ENCODE peak calls at places on chromosomes 12 and 14, in six cellular contexts. One of them, this sample, is unnamed.
A peak's percentile ranks its signal among the peaks of the same experiment; 100 is the strongest.

GRCh38 chr12:52059582-52060497 is 8.6 kb downstream of the NR4A1 start:
- ATAC-seq in GM23338: no peak
- ATAC-seq in upper lobe of left lung: peak; percentile 53
- ATAC-seq in GM12878: peak; percentile 31
- ATAC-seq in HepG2: no peak
- ATAC-seq in K562: no peak
- ATAC-seq in this sample: peak; percentile 6

GRCh38 chr12:42010715-42011114 is 134.0 kb downstream of the GXYLT1 start:
- ATAC-seq in K562: no peak
- ATAC-seq in GM23338: no peak
- ATAC-seq in upper lobe of left lung: no peak
- ATAC-seq in GM12878: no peak
- ATAC-seq in HepG2: no peak
- ATAC-seq in this sample: no peak

GRCh38 chr12:92854344-92854743 is 74.8 kb downstream of the EEA1 start:
- ATAC-seq in HepG2: peak; percentile 86
- ATAC-seq in K562: peak; percentile 52
- ATAC-seq in upper lobe of left lung: no peak
- ATAC-seq in GM23338: no peak
- ATAC-seq in GM12878: no peak
- ATAC-seq in this sample: no peak

GRCh38 chr12:62006076-62006732 is 254.0 kb upstream of the USP15 start:
- ATAC-seq in GM12878: peak; percentile 52
- ATAC-seq in upper lobe of left lung: peak; percentile 64
- ATAC-seq in GM23338: no peak
- ATAC-seq in K562: peak; percentile 73
- ATAC-seq in HepG2: no peak
- ATAC-seq in this sample: no peak

GRCh38 chr12:57712671-57713070 is 18.7 kb downstream of the OS9 start:
- ATAC-seq in HepG2: no peak
- ATAC-seq in GM23338: no peak
- ATAC-seq in GM12878: no peak
- ATAC-seq in K562: no peak
- ATAC-seq in upper lobe of left lung: no peak
- ATAC-seq in this sample: no peak

GRCh38 chr12:125210104-125210755 is 145.0 kb downstream of the AACS start:
- ATAC-seq in HepG2: no peak
- ATAC-seq in GM23338: no peak
- ATAC-seq in GM12878: no peak
- ATAC-seq in K562: no peak
- ATAC-seq in upper lobe of left lung: no peak
- ATAC-seq in this sample: no peak

GRCh38 chr12:48198619-48198973 is 4.5 kb downstream of the OR10AD1 start:
- ATAC-seq in GM23338: peak; percentile 19
- ATAC-seq in K562: peak; percentile 66
- ATAC-seq in HepG2: no peak
- ATAC-seq in GM12878: peak; percentile 52
- ATAC-seq in upper lobe of left lung: peak; percentile 63
- ATAC-seq in this sample: peak; percentile 17

GRCh38 chr14:35741345-35742031 is 67.6 kb downstream of the RALGAPA1 start:
- ATAC-seq in K562: no peak
- ATAC-seq in HepG2: no peak
- ATAC-seq in GM12878: no peak
- ATAC-seq in upper lobe of left lung: no peak
- ATAC-seq in GM23338: no peak
- ATAC-seq in this sample: no peak

GRCh38 chr14:30903285-30904124 is 29.1 kb downstream of the COCH start:
- ATAC-seq in upper lobe of left lung: no peak
- ATAC-seq in GM23338: no peak
- ATAC-seq in K562: no peak
- ATAC-seq in GM12878: no peak
- ATAC-seq in HepG2: peak; percentile 72
- ATAC-seq in this sample: no peak

GRCh38 chr12:47883663-47884195 is 21.1 kb downstream of the VDR start:
- ATAC-seq in K562: no peak
- ATAC-seq in upper lobe of left lung: no peak
- ATAC-seq in GM23338: no peak
- ATAC-seq in GM12878: no peak
- ATAC-seq in HepG2: no peak
- ATAC-seq in this sample: no peak

GRCh38 chr12:122852336-122853275 is 17.3 kb downstream of the HIP1R start:
- ATAC-seq in GM12878: no peak
- ATAC-seq in HepG2: no peak
- ATAC-seq in K562: no peak
- ATAC-seq in upper lobe of left lung: no peak
- ATAC-seq in GM23338: no peak
- ATAC-seq in this sample: peak; percentile 9

GRCh38 chr12:20863056-20863455 is 52.6 kb downstream of the SLCO1B3 start:
- ATAC-seq in GM23338: no peak
- ATAC-seq in HepG2: no peak
- ATAC-seq in GM12878: no peak
- ATAC-seq in upper lobe of left lung: no peak
- ATAC-seq in K562: no peak
- ATAC-seq in this sample: no peak

GRCh38 chr14:75252254-75252837 is 26.3 kb upstream of the FOS start:
- ATAC-seq in GM12878: no peak
- ATAC-seq in GM23338: no peak
- ATAC-seq in upper lobe of left lung: no peak
- ATAC-seq in K562: no peak
- ATAC-seq in HepG2: peak; percentile 51
- ATAC-seq in this sample: no peak
- TF ChIP-seq POLR2AphosphoS5 in GM12878: no peak
- TF ChIP-seq POLR2AphosphoS5 in GM23338: no peak
- TF ChIP-seq POLR2AphosphoS5 in upper lobe of left lung: no peak
- TF ChIP-seq POLR2AphosphoS5 in K562: no peak
- TF ChIP-seq POLR2AphosphoS5 in HepG2: no peak
- TF ChIP-seq POLR2AphosphoS5 in this sample: no peak

DNA sequence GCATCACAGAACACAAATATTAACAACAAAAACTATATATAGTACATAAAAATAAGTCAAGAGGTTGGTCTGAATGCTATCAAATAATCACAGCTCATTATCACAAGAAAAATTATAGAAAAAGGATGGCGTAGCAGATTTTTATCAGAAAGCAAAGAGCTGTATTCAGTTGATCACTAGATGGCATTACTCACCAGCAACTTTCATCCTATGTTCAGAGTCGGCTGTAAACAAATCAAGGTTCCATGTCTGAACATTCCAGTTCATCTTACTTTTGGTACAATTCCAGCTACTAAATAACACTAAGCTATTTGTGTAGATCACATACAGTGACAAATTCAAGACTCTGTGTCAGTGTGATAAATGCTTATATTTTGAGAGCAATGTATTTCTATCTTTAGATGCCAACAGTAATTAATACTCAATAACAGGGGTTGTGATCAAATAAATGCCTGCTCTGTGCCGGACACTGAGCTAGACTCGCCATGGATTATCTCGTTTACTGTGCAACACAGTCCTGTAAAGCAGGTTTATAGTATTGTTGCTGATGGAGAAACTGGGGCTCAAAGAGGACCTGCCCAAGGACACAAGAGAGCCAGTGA is 30.1 kb downstream of the NRDE2 start:
- ATAC-seq in upper lobe of left lung: peak; percentile 59
- ATAC-seq in K562: peak; percentile 53
- ATAC-seq in GM12878: peak; percentile 55
- ATAC-seq in GM23338: no peak
- ATAC-seq in HepG2: peak; percentile 42
- ATAC-seq in this sample: peak; percentile 71
- TF ChIP-seq POLR2AphosphoS5 in upper lobe of left lung: no peak
- TF ChIP-seq POLR2AphosphoS5 in K562: no peak
- TF ChIP-seq POLR2AphosphoS5 in GM12878: no peak
- TF ChIP-seq POLR2AphosphoS5 in GM23338: no peak
- TF ChIP-seq POLR2AphosphoS5 in HepG2: no peak
- TF ChIP-seq POLR2AphosphoS5 in this sample: peak; percentile 49

GRCh38 chr12:124142395-124143005 is 152.4 kb upstream of the RFLNA start:
- ATAC-seq in GM23338: no peak
- ATAC-seq in GM12878: no peak
- ATAC-seq in K562: no peak
- ATAC-seq in HepG2: no peak
- ATAC-seq in upper lobe of left lung: no peak
- ATAC-seq in this sample: no peak

GRCh38 chr12:124140889-124141550 is 153.9 kb upstream of the RFLNA start:
- ATAC-seq in GM23338: peak; percentile 88
- ATAC-seq in GM12878: no peak
- ATAC-seq in upper lobe of left lung: no peak
- ATAC-seq in K562: no peak
- ATAC-seq in HepG2: no peak
- ATAC-seq in this sample: no peak

GRCh38 chr12:124131671-124132058 is 158.7 kb downstream of the ZNF664 start:
- ATAC-seq in K562: no peak
- ATAC-seq in upper lobe of left lung: no peak
- ATAC-seq in HepG2: no peak
- ATAC-seq in GM12878: no peak
- ATAC-seq in GM23338: peak; percentile 14
- ATAC-seq in this sample: no peak

GRCh38 chr12:124130717-124131670 is 158.0 kb downstream of the ZNF664 start:
- ATAC-seq in HepG2: peak; percentile 95
- ATAC-seq in upper lobe of left lung: no peak
- ATAC-seq in K562: no peak
- ATAC-seq in GM23338: peak; percentile 85
- ATAC-seq in GM12878: peak; percentile 85
- ATAC-seq in this sample: no peak

GRCh38 chr12:124136796-124137195 is 158.1 kb upstream of the RFLNA start:
- ATAC-seq in GM23338: no peak
- ATAC-seq in K562: no peak
- ATAC-seq in HepG2: no peak
- ATAC-seq in upper lobe of left lung: no peak
- ATAC-seq in GM12878: no peak
- ATAC-seq in this sample: no peak
- TF ChIP-seq POLR2AphosphoS5 in GM23338: no peak
- TF ChIP-seq POLR2AphosphoS5 in K562: no peak
- TF ChIP-seq POLR2AphosphoS5 in HepG2: no peak
- TF ChIP-seq POLR2AphosphoS5 in upper lobe of left lung: no peak
- TF ChIP-seq POLR2AphosphoS5 in GM12878: no peak
- TF ChIP-seq POLR2AphosphoS5 in this sample: no peak

GRCh38 chr12:105672576-105672975 is 342.1 kb downstream of the C12orf75 start:
- ATAC-seq in upper lobe of left lung: peak; percentile 79
- ATAC-seq in HepG2: no peak
- ATAC-seq in K562: no peak
- ATAC-seq in GM12878: no peak
- ATAC-seq in GM23338: no peak
- ATAC-seq in this sample: peak; percentile 84
- TF ChIP-seq POLR2AphosphoS5 in upper lobe of left lung: no peak
- TF ChIP-seq POLR2AphosphoS5 in HepG2: no peak
- TF ChIP-seq POLR2AphosphoS5 in K562: no peak
- TF ChIP-seq POLR2AphosphoS5 in GM12878: no peak
- TF ChIP-seq POLR2AphosphoS5 in GM23338: no peak
- TF ChIP-seq POLR2AphosphoS5 in this sample: no peak

GRCh38 chr14:21087294-21088091 is 11.0 kb downstream of the ZNF219 start:
- ATAC-seq in GM12878: peak; percentile 29
- ATAC-seq in upper lobe of left lung: peak; percentile 70
- ATAC-seq in GM23338: peak; percentile 9
- ATAC-seq in HepG2: no peak
- ATAC-seq in K562: no peak
- ATAC-seq in this sample: peak; percentile 33
- TF ChIP-seq POLR2AphosphoS5 in GM12878: no peak
- TF ChIP-seq POLR2AphosphoS5 in upper lobe of left lung: no peak
- TF ChIP-seq POLR2AphosphoS5 in GM23338: no peak
- TF ChIP-seq POLR2AphosphoS5 in HepG2: peak; percentile 59
- TF ChIP-seq POLR2AphosphoS5 in K562: no peak
- TF ChIP-seq POLR2AphosphoS5 in this sample: no peak